ENCODE peak calls at places on chromosomes 4 and X, in seven cellular contexts. B is AG10803, Z is AG04450, N is progenitor cell of endocrine pancreas, T is ovary, V is GM10248, Y is lower lobe of right lung. L is an unnamed sample.

GRCh38 chrX:140439455-140439854 is 65.4 kb downstream of the SOX3 start:
- DNase-seq in B (no peak), Y (peak), N (peak), V (no peak), T (no peak), Z (no peak), L (peak)

GRCh38 chr4:76200771-76201224 is 12.8 kb downstream of the SCARB2 start:
- DNase-seq in B (no peak), V (no peak), T (no peak), Z (no peak), N (no peak), Y (peak), L (no peak)

GRCh38 chr4:52643846-52644245 is 15.3 kb downstream of the USP46 start:
- DNase-seq in V (no peak), B (peak), N (no peak), T (no peak), Y (peak), Z (peak), L (no peak)

GRCh38 chr4:15749001-15749400 is 29.1 kb upstream of the CD38 start:
- DNase-seq in V (no peak), Z (no peak), B (no peak), Y (no peak), N (no peak), T (no peak), L (no peak)

GRCh38 chrX:106039920-106040319 is 1.4 kb upstream of the SERPINA7 start:
- DNase-seq in V (no peak), B (no peak), Z (no peak), T (peak), N (no peak), Y (no peak), L (no peak)

GRCh38 chrX:66064261-66064660 is 24.4 kb upstream of the VSIG4 start:
- DNase-seq in B (no peak), Y (no peak), T (no peak), N (no peak), V (no peak), Z (no peak), L (no peak)

GRCh38 chr4:83010522-83011318 is at the start of gene LIN54:
- DNase-seq in B (peak), Y (peak), Z (no peak), V (peak), N (peak), T (peak), L (peak)

GRCh38 chr4:123919576-123920098 is 523.0 kb downstream of the SPRY1 start:
- DNase-seq in N (no peak), V (no peak), T (no peak), Z (no peak), B (peak), Y (no peak), L (no peak)

GRCh38 chr4:86841309-86841708 is 7.9 kb downstream of the SLC10A6 start:
- DNase-seq in N (no peak), B (no peak), Z (no peak), V (no peak), T (no peak), Y (no peak), L (no peak)

GRCh38 chr4:75490155-75490554 is 24.0 kb downstream of the RCHY1 start:
- DNase-seq in Z (peak), N (no peak), V (no peak), B (peak), T (no peak), Y (no peak), L (no peak)

GRCh38 chr4:43456383-43456782 is 563.9 kb downstream of the GRXCR1 start:
- DNase-seq in T (no peak), V (no peak), B (peak), Y (no peak), Z (peak), N (no peak), L (no peak)

GRCh38 chr4:160498211-160498610 is 1395.3 kb downstream of the RAPGEF2 start:
- DNase-seq in Z (no peak), Y (no peak), V (no peak), T (no peak), N (no peak), B (no peak), L (no peak)

GRCh38 chr4:127209580-127210095 is 423.1 kb upstream of the INTU start:
- DNase-seq in Z (no peak), N (no peak), Y (no peak), V (no peak), T (no peak), B (no peak), L (no peak)

GRCh38 chr4:64899563-64899962 is 490.3 kb upstream of the TECRL start:
- DNase-seq in Y (no peak), B (no peak), T (no peak), Z (no peak), V (no peak), N (no peak), L (no peak)

GRCh38 chrX:24110049-24110448 is 39.5 kb upstream of the ZFX start:
- DNase-seq in B (no peak), T (no peak), V (no peak), Z (no peak), N (no peak), Y (no peak), L (peak)

GRCh38 chrX:48045410-48046311 is 25.8 kb downstream of the ZNF630 start:
- DNase-seq in Z (peak), Y (no peak), V (no peak), T (peak), B (peak), N (no peak), L (no peak)

GRCh38 chr4:144209491-144209890 is 69.0 kb upstream of the GYPA start:
- DNase-seq in T (no peak), N (no peak), Z (no peak), V (no peak), Y (no peak), B (no peak), L (no peak)

GRCh38 chrX:152428089-152428488 is 23.0 kb downstream of the GABRA3 start:
- DNase-seq in V (no peak), Z (no peak), B (no peak), T (no peak), Y (no peak), N (no peak), L (no peak)

GRCh38 chr4:107034091-107034698 is 1.9 kb downstream of the DKK2 start:
- DNase-seq in Z (no peak), V (peak), T (peak), B (peak), N (peak), Y (no peak), L (peak)

GRCh38 chrX:109890910-109891502 is 111.9 kb upstream of the TMEM164 start:
- DNase-seq in Y (peak), V (peak), T (peak), N (peak), B (peak), Z (no peak), L (peak)

GRCh38 chr4:6633091-6633906 is 7.2 kb upstream of the MRFAP1 start:
- DNase-seq in Z (no peak), T (peak), N (no peak), B (peak), V (no peak), Y (no peak), L (peak)

GRCh38 chr4:189088783-189089182 is 851.9 kb upstream of the FRG1 start:
- DNase-seq in V (no peak), N (no peak), B (peak), Y (no peak), T (no peak), Z (peak), L (no peak)

GRCh38 chr4:185134176-185134869 is 8.7 kb upstream of the SLC25A4 start:
- DNase-seq in V (peak), N (no peak), Y (no peak), T (no peak), B (peak), Z (peak), L (no peak)

GRCh38 chr4:168440442-168441264 is 39.6 kb downstream of the DDX60L start:
- DNase-seq in V (peak), B (peak), N (no peak), Y (no peak), Z (no peak), T (no peak), L (no peak)

GRCh38 chr4:99379571-99379970 is 27.0 kb upstream of the ADH1C start:
- DNase-seq in B (peak), Y (no peak), Z (no peak), N (no peak), T (no peak), V (no peak), L (no peak)

GRCh38 chr4:129064717-129065116 is 28.6 kb downstream of the SCLT1 start:
- DNase-seq in Y (no peak), T (no peak), V (no peak), B (peak), Z (peak), N (no peak), L (no peak)

GRCh38 chrX:26651755-26652154 is 435.8 kb downstream of the MAGEB5 start:
- DNase-seq in Z (no peak), N (no peak), B (no peak), V (no peak), T (no peak), Y (no peak), L (no peak)
- TF ChIP-seq CTCF in Z (no peak), N (no peak), B (no peak), V (peak), T (no peak), Y (no peak), L (no peak)

DNA sequence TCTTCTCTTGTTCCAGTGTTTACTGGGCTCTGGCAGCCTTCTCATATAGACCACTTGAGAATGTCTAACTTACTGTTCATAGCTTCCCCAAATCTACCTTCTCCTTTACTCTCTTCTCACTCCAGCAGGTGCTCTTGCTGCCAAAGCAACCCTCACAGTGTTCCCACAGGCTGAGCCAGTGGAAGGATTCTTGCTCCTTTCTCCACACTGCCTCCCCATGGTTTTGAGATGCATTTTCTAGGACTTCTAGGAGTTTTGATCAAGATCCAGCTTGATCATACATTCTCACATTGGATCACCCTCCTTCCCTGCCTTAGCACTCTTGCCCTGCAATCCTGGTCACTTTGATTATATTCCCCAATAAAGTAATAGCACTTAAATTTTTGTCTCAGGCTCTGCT is 230.8 kb downstream of the TMEM47 start:
- DNase-seq in Z (no peak), N (no peak), B (no peak), Y (no peak), V (no peak), T (no peak), L (no peak)
- TF ChIP-seq CTCF in Z (no peak), N (peak), B (no peak), Y (no peak), V (no peak), T (no peak), L (no peak)

DNA sequence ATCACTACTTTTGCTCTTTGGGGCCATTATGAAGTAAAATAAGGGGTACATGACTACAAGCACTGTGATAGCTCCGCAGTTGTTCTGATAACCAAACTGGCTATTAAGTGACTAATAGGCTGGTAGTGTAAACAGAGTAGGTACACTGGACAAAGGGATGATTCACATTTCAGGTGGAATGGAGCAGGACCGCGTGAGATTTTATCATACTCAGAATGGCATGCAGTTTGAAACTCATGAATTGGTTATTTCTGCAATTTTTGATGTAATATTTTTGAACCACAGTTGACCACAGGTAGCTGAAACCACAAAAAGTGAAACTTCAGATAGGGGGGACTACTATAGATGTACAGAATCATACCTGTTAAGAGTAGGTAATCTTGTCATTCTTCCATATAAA is 55.8 kb downstream of the PAK3 start:
- DNase-seq in B (no peak), Y (no peak), N (no peak), Z (no peak), V (no peak), T (no peak), L (no peak)
- TF ChIP-seq CTCF in B (no peak), Y (no peak), N (no peak), Z (no peak), V (no peak), T (no peak), L (no peak)

GRCh38 chr4:151922306-151922705 is 161.5 kb upstream of the GATB start:
- DNase-seq in B (peak), N (no peak), Y (no peak), V (no peak), T (no peak), Z (no peak), L (no peak)

GRCh38 chr4:151912626-151913025 is 151.8 kb upstream of the GATB start:
- DNase-seq in Z (no peak), V (no peak), N (no peak), B (no peak), T (no peak), Y (no peak), L (no peak)

GRCh38 chr4:151921371-151921770 is 160.6 kb upstream of the GATB start:
- DNase-seq in B (peak), Z (no peak), T (no peak), Y (no peak), N (no peak), V (no peak), L (no peak)

GRCh38 chr4:151921811-151922210 is 161.0 kb upstream of the GATB start:
- DNase-seq in T (no peak), V (no peak), Y (no peak), N (no peak), Z (no peak), B (peak), L (no peak)

GRCh38 chr4:151917145-151917775 is 156.5 kb upstream of the GATB start:
- DNase-seq in Y (no peak), B (no peak), Z (no peak), N (no peak), V (no peak), T (peak), L (no peak)
- TF ChIP-seq CTCF in Y (no peak), B (no peak), Z (no peak), N (no peak), V (no peak), T (no peak), L (no peak)

L was measured in mesothelial cell of epicardium.